ENCODE peak calls at places on chromosome 15, in seven cellular contexts. One of them, this sample, is unnamed. For H3K4me1, the result is how much of the 10 kb centered on the place peaks cover.

GRCh38 chr15:60373327-60373726 is 24.5 kb downstream of the ANXA2 start:
- DNase-seq in esophagus squamous epithelium: no peak
- DNase-seq in body of pancreas: no peak
- DNase-seq in HCT116: no peak
- DNase-seq in A549: no peak
- DNase-seq in ovary: no peak
- DNase-seq in upper lobe of left lung: no peak
- DNase-seq in this sample: no peak

GRCh38 chr15:98948456-98948855 is 59.1 kb downstream of the PGPEP1L start:
- DNase-seq in A549: no peak
- DNase-seq in upper lobe of left lung: no peak
- DNase-seq in ovary: no peak
- DNase-seq in body of pancreas: no peak
- DNase-seq in HCT116: no peak
- DNase-seq in esophagus squamous epithelium: no peak
- DNase-seq in this sample: peak

GRCh38 chr15:61613729-61614128 is 384.6 kb upstream of the RORA start:
- DNase-seq in upper lobe of left lung: no peak
- DNase-seq in body of pancreas: no peak
- DNase-seq in esophagus squamous epithelium: no peak
- DNase-seq in ovary: no peak
- DNase-seq in A549: no peak
- DNase-seq in HCT116: no peak
- DNase-seq in this sample: no peak

GRCh38 chr15:100250166-100250800 is 91.5 kb downstream of the ADAMTS17 start:
- DNase-seq in ovary: no peak
- DNase-seq in body of pancreas: no peak
- DNase-seq in esophagus squamous epithelium: no peak
- DNase-seq in HCT116: no peak
- DNase-seq in A549: no peak
- DNase-seq in upper lobe of left lung: no peak
- DNase-seq in this sample: no peak

GRCh38 chr15:35755237-35755802 is 209.4 kb upstream of the DPH6 start:
- DNase-seq in esophagus squamous epithelium: no peak
- DNase-seq in A549: no peak
- DNase-seq in ovary: no peak
- DNase-seq in HCT116: no peak
- DNase-seq in body of pancreas: no peak
- DNase-seq in upper lobe of left lung: no peak
- DNase-seq in this sample: no peak

GRCh38 chr15:72063186-72063585 is 54.8 kb downstream of the MYO9A start:
- DNase-seq in upper lobe of left lung: no peak
- DNase-seq in body of pancreas: no peak
- DNase-seq in HCT116: no peak
- DNase-seq in ovary: no peak
- DNase-seq in esophagus squamous epithelium: no peak
- DNase-seq in A549: no peak
- DNase-seq in this sample: no peak

GRCh38 chr15:57324944-57325679 is 51.2 kb upstream of the CGNL1 start:
- DNase-seq in body of pancreas: no peak
- DNase-seq in ovary: no peak
- DNase-seq in A549: no peak
- DNase-seq in upper lobe of left lung: no peak
- DNase-seq in HCT116: no peak
- DNase-seq in esophagus squamous epithelium: no peak
- DNase-seq in this sample: no peak

GRCh38 chr15:88918738-88919137 is 5.6 kb upstream of the MFGE8 start:
- DNase-seq in ovary: no peak
- DNase-seq in esophagus squamous epithelium: no peak
- DNase-seq in A549: no peak
- DNase-seq in body of pancreas: peak
- DNase-seq in upper lobe of left lung: no peak
- DNase-seq in HCT116: peak
- DNase-seq in this sample: no peak

GRCh38 chr15:31444844-31445243 is 118.2 kb downstream of the KLF13 start:
- DNase-seq in upper lobe of left lung: no peak
- DNase-seq in HCT116: no peak
- DNase-seq in esophagus squamous epithelium: no peak
- DNase-seq in ovary: no peak
- DNase-seq in A549: no peak
- DNase-seq in body of pancreas: no peak
- DNase-seq in this sample: no peak

GRCh38 chr15:61571026-61571425 is 341.9 kb upstream of the RORA start:
- DNase-seq in esophagus squamous epithelium: no peak
- DNase-seq in ovary: no peak
- DNase-seq in body of pancreas: no peak
- DNase-seq in upper lobe of left lung: no peak
- DNase-seq in HCT116: no peak
- DNase-seq in A549: no peak
- DNase-seq in this sample: no peak

GRCh38 chr15:57680021-57680420 is 26.5 kb upstream of the POLR2M start:
- DNase-seq in ovary: no peak
- DNase-seq in upper lobe of left lung: no peak
- DNase-seq in esophagus squamous epithelium: no peak
- DNase-seq in body of pancreas: no peak
- DNase-seq in A549: no peak
- DNase-seq in HCT116: no peak
- DNase-seq in this sample: no peak

GRCh38 chr15:50298340-50298739 is 32.8 kb upstream of the HDC start:
- DNase-seq in upper lobe of left lung: no peak
- DNase-seq in body of pancreas: no peak
- DNase-seq in esophagus squamous epithelium: no peak
- DNase-seq in HCT116: no peak
- DNase-seq in ovary: no peak
- DNase-seq in A549: no peak
- DNase-seq in this sample: no peak

GRCh38 chr15:94524565-94524964 is 293.2 kb downstream of the MCTP2 start:
- DNase-seq in ovary: no peak
- DNase-seq in HCT116: peak
- DNase-seq in upper lobe of left lung: no peak
- DNase-seq in esophagus squamous epithelium: no peak
- DNase-seq in body of pancreas: no peak
- DNase-seq in A549: no peak
- DNase-seq in this sample: no peak

GRCh38 chr15:31482122-31482922 is 155.7 kb downstream of the KLF13 start:
- DNase-seq in HCT116: no peak
- DNase-seq in upper lobe of left lung: peak
- DNase-seq in body of pancreas: no peak
- DNase-seq in ovary: no peak
- DNase-seq in esophagus squamous epithelium: no peak
- DNase-seq in A549: no peak
- DNase-seq in this sample: peak

GRCh38 chr15:74402337-74402839 is 31.4 kb downstream of the SEMA7A start:
- DNase-seq in body of pancreas: no peak
- DNase-seq in HCT116: no peak
- DNase-seq in ovary: no peak
- DNase-seq in upper lobe of left lung: no peak
- DNase-seq in A549: no peak
- DNase-seq in esophagus squamous epithelium: no peak
- DNase-seq in this sample: no peak
- H3K4me1 ChIP-seq in body of pancreas: under half
- H3K4me1 ChIP-seq in HCT116: half or more
- H3K4me1 ChIP-seq in ovary: under half
- H3K4me1 ChIP-seq in upper lobe of left lung: under half
- H3K4me1 ChIP-seq in A549: under half
- H3K4me1 ChIP-seq in esophagus squamous epithelium: half or more
- H3K4me1 ChIP-seq in this sample: half or more

GRCh38 chr15:49023354-49023753 is 22.9 kb downstream of the SECISBP2L start:
- DNase-seq in esophagus squamous epithelium: no peak
- DNase-seq in ovary: no peak
- DNase-seq in upper lobe of left lung: no peak
- DNase-seq in A549: no peak
- DNase-seq in body of pancreas: no peak
- DNase-seq in HCT116: no peak
- DNase-seq in this sample: no peak

GRCh38 chr15:49026700-49027099 is 19.5 kb downstream of the SECISBP2L start:
- DNase-seq in esophagus squamous epithelium: no peak
- DNase-seq in HCT116: no peak
- DNase-seq in A549: no peak
- DNase-seq in body of pancreas: no peak
- DNase-seq in ovary: no peak
- DNase-seq in upper lobe of left lung: no peak
- DNase-seq in this sample: no peak

GRCh38 chr15:49024840-49025239 is 21.4 kb downstream of the SECISBP2L start:
- DNase-seq in A549: no peak
- DNase-seq in upper lobe of left lung: no peak
- DNase-seq in esophagus squamous epithelium: no peak
- DNase-seq in body of pancreas: no peak
- DNase-seq in HCT116: no peak
- DNase-seq in ovary: no peak
- DNase-seq in this sample: no peak
- H3K4me3 ChIP-seq in A549: no peak
- H3K4me3 ChIP-seq in upper lobe of left lung: no peak
- H3K4me3 ChIP-seq in esophagus squamous epithelium: no peak
- H3K4me3 ChIP-seq in body of pancreas: no peak
- H3K4me3 ChIP-seq in HCT116: no peak
- H3K4me3 ChIP-seq in ovary: no peak
- H3K4me3 ChIP-seq in this sample: no peak

GRCh38 chr15:63044077-63044644 is 1.6 kb downstream of the TPM1 start:
- DNase-seq in body of pancreas: no peak
- DNase-seq in ovary: no peak
- DNase-seq in A549: no peak
- DNase-seq in upper lobe of left lung: no peak
- DNase-seq in esophagus squamous epithelium: no peak
- DNase-seq in HCT116: no peak
- DNase-seq in this sample: no peak

GRCh38 chr15:63047792-63048114 is 5.2 kb downstream of the TPM1 start:
- DNase-seq in ovary: no peak
- DNase-seq in HCT116: no peak
- DNase-seq in esophagus squamous epithelium: no peak
- DNase-seq in A549: no peak
- DNase-seq in body of pancreas: no peak
- DNase-seq in upper lobe of left lung: no peak
- DNase-seq in this sample: no peak

GRCh38 chr15:63046927-63047760 is 4.6 kb downstream of the TPM1 start:
- DNase-seq in A549: no peak
- DNase-seq in ovary: no peak
- DNase-seq in upper lobe of left lung: no peak
- DNase-seq in HCT116: no peak
- DNase-seq in body of pancreas: no peak
- DNase-seq in esophagus squamous epithelium: no peak
- DNase-seq in this sample: no peak

GRCh38 chr15:63044645-63045437 is 2.3 kb downstream of the TPM1 start:
- DNase-seq in esophagus squamous epithelium: no peak
- DNase-seq in A549: no peak
- DNase-seq in ovary: no peak
- DNase-seq in upper lobe of left lung: no peak
- DNase-seq in body of pancreas: no peak
- DNase-seq in HCT116: no peak
- DNase-seq in this sample: no peak

GRCh38 chr15:63045438-63046278 is 3.1 kb downstream of the TPM1 start:
- DNase-seq in upper lobe of left lung: no peak
- DNase-seq in esophagus squamous epithelium: no peak
- DNase-seq in A549: no peak
- DNase-seq in body of pancreas: no peak
- DNase-seq in ovary: no peak
- DNase-seq in HCT116: no peak
- DNase-seq in this sample: no peak
- TF ChIP-seq POLR2A in upper lobe of left lung: no peak
- TF ChIP-seq POLR2A in esophagus squamous epithelium: no peak
- TF ChIP-seq POLR2A in A549: no peak
- TF ChIP-seq POLR2A in body of pancreas: no peak
- TF ChIP-seq POLR2A in ovary: no peak
- TF ChIP-seq POLR2A in HCT116: no peak
- TF ChIP-seq POLR2A in this sample: no peak

GRCh38 chr15:64763874-64764273 is 11.5 kb downstream of the RBPMS2 start:
- DNase-seq in HCT116: no peak
- DNase-seq in upper lobe of left lung: no peak
- DNase-seq in ovary: no peak
- DNase-seq in esophagus squamous epithelium: no peak
- DNase-seq in body of pancreas: no peak
- DNase-seq in A549: no peak
- DNase-seq in this sample: no peak
- H3K4me1 ChIP-seq in HCT116: under half
- H3K4me1 ChIP-seq in upper lobe of left lung: under half
- H3K4me1 ChIP-seq in ovary: under half
- H3K4me1 ChIP-seq in esophagus squamous epithelium: under half
- H3K4me1 ChIP-seq in body of pancreas: under half
- H3K4me1 ChIP-seq in A549: under half
- H3K4me1 ChIP-seq in this sample: under half

GRCh38 chr15:41603941-41604660 is 45.1 kb downstream of the TYRO3 start:
- DNase-seq in A549: peak
- DNase-seq in HCT116: peak
- DNase-seq in body of pancreas: peak
- DNase-seq in ovary: peak
- DNase-seq in esophagus squamous epithelium: no peak
- DNase-seq in upper lobe of left lung: no peak
- DNase-seq in this sample: peak
- H3K4me3 ChIP-seq in A549: peak
- H3K4me3 ChIP-seq in HCT116: peak
- H3K4me3 ChIP-seq in body of pancreas: no peak
- H3K4me3 ChIP-seq in ovary: peak
- H3K4me3 ChIP-seq in esophagus squamous epithelium: peak
- H3K4me3 ChIP-seq in upper lobe of left lung: no peak
- H3K4me3 ChIP-seq in this sample: no peak

GRCh38 chr15:67882487-67883227 is 42.8 kb upstream of the RNU6-1 start:
- DNase-seq in body of pancreas: no peak
- DNase-seq in ovary: no peak
- DNase-seq in esophagus squamous epithelium: no peak
- DNase-seq in upper lobe of left lung: no peak
- DNase-seq in A549: no peak
- DNase-seq in HCT116: no peak
- DNase-seq in this sample: no peak

GRCh38 chr15:67879440-67880129 is 39.7 kb upstream of the RNU6-1 start:
- DNase-seq in upper lobe of left lung: no peak
- DNase-seq in A549: no peak
- DNase-seq in HCT116: no peak
- DNase-seq in body of pancreas: no peak
- DNase-seq in ovary: no peak
- DNase-seq in esophagus squamous epithelium: no peak
- DNase-seq in this sample: no peak

GRCh38 chr15:67883228-67883773 is 43.5 kb upstream of the RNU6-1 start:
- DNase-seq in upper lobe of left lung: no peak
- DNase-seq in ovary: no peak
- DNase-seq in HCT116: no peak
- DNase-seq in esophagus squamous epithelium: no peak
- DNase-seq in body of pancreas: no peak
- DNase-seq in A549: no peak
- DNase-seq in this sample: no peak

GRCh38 chr15:67880651-67881182 is 40.9 kb upstream of the RNU6-1 start:
- DNase-seq in body of pancreas: peak
- DNase-seq in ovary: no peak
- DNase-seq in HCT116: no peak
- DNase-seq in upper lobe of left lung: no peak
- DNase-seq in A549: no peak
- DNase-seq in esophagus squamous epithelium: no peak
- DNase-seq in this sample: no peak

GRCh38 chr15:67878647-67879293 is 38.9 kb upstream of the RNU6-1 start:
- DNase-seq in body of pancreas: no peak
- DNase-seq in upper lobe of left lung: no peak
- DNase-seq in HCT116: no peak
- DNase-seq in A549: no peak
- DNase-seq in esophagus squamous epithelium: no peak
- DNase-seq in ovary: no peak
- DNase-seq in this sample: no peak
- TF ChIP-seq POLR2A in body of pancreas: no peak
- TF ChIP-seq POLR2A in upper lobe of left lung: no peak
- TF ChIP-seq POLR2A in HCT116: no peak
- TF ChIP-seq POLR2A in A549: no peak
- TF ChIP-seq POLR2A in esophagus squamous epithelium: no peak
- TF ChIP-seq POLR2A in ovary: no peak
- TF ChIP-seq POLR2A in this sample: no peak

This sample was measured in spleen.